ENCODE peak calls at places on chromosomes 13 and 19, in four cellular contexts. One of them, this sample, is unnamed. For H3K4me1 and H3K36me3, the result is how much of the 10 kb centered on the place peaks cover.

GRCh38 chr19:2532252-2533071 is 56.5 kb downstream of the GADD45B start:
- DNase-seq in gastrocnemius medialis: no peak
- DNase-seq in cardiac muscle cell: peak
- DNase-seq in psoas muscle: no peak
- DNase-seq in this sample: no peak

GRCh38 chr13:40777166-40777956 is 6.4 kb upstream of the MRPS31 start:
- DNase-seq in psoas muscle: no peak
- DNase-seq in cardiac muscle cell: peak
- DNase-seq in gastrocnemius medialis: no peak
- DNase-seq in this sample: peak

GRCh38 chr13:27290715-27291114 is 20.1 kb downstream of the RASL11A start:
- DNase-seq in psoas muscle: no peak
- DNase-seq in gastrocnemius medialis: no peak
- DNase-seq in cardiac muscle cell: no peak
- DNase-seq in this sample: no peak

GRCh38 chr19:53177986-53178385 is 15.2 kb downstream of the ZNF665 start:
- DNase-seq in gastrocnemius medialis: no peak
- DNase-seq in psoas muscle: no peak
- DNase-seq in cardiac muscle cell: no peak
- DNase-seq in this sample: no peak

GRCh38 chr19:28847468-28847867 is 365.5 kb downstream of the UQCRFS1 start:
- DNase-seq in psoas muscle: no peak
- DNase-seq in gastrocnemius medialis: no peak
- DNase-seq in cardiac muscle cell: peak
- DNase-seq in this sample: no peak

GRCh38 chr13:83065136-83065535 is 817.1 kb downstream of the SLITRK1 start:
- DNase-seq in psoas muscle: peak
- DNase-seq in cardiac muscle cell: peak
- DNase-seq in gastrocnemius medialis: peak
- DNase-seq in this sample: no peak

GRCh38 chr13:30373727-30374126 is 48.6 kb upstream of the UBE2L5 start:
- DNase-seq in gastrocnemius medialis: no peak
- DNase-seq in psoas muscle: no peak
- DNase-seq in cardiac muscle cell: no peak
- DNase-seq in this sample: no peak

GRCh38 chr13:102374726-102375125 is 27.1 kb downstream of the FGF14 start:
- DNase-seq in psoas muscle: no peak
- DNase-seq in gastrocnemius medialis: no peak
- DNase-seq in cardiac muscle cell: no peak
- DNase-seq in this sample: no peak

GRCh38 chr13:50779443-50780200 is 63.9 kb downstream of the DLEU7 start:
- DNase-seq in cardiac muscle cell: no peak
- DNase-seq in gastrocnemius medialis: no peak
- DNase-seq in psoas muscle: no peak
- DNase-seq in this sample: peak

GRCh38 chr13:78431328-78431727 is 172.0 kb downstream of the POU4F1 start:
- DNase-seq in gastrocnemius medialis: no peak
- DNase-seq in psoas muscle: no peak
- DNase-seq in cardiac muscle cell: no peak
- DNase-seq in this sample: no peak

GRCh38 chr19:48695743-48696352 is at the start of gene FUT2:
- DNase-seq in psoas muscle: no peak
- DNase-seq in gastrocnemius medialis: no peak
- DNase-seq in cardiac muscle cell: no peak
- DNase-seq in this sample: no peak

GRCh38 chr13:77305276-77305675 is 21.6 kb downstream of the MYCBP2 start:
- DNase-seq in gastrocnemius medialis: no peak
- DNase-seq in cardiac muscle cell: no peak
- DNase-seq in psoas muscle: no peak
- DNase-seq in this sample: no peak
- H3K4me1 ChIP-seq in gastrocnemius medialis: under half
- H3K4me1 ChIP-seq in cardiac muscle cell: under half
- H3K4me1 ChIP-seq in psoas muscle: under half
- H3K4me1 ChIP-seq in this sample: under half

DNA sequence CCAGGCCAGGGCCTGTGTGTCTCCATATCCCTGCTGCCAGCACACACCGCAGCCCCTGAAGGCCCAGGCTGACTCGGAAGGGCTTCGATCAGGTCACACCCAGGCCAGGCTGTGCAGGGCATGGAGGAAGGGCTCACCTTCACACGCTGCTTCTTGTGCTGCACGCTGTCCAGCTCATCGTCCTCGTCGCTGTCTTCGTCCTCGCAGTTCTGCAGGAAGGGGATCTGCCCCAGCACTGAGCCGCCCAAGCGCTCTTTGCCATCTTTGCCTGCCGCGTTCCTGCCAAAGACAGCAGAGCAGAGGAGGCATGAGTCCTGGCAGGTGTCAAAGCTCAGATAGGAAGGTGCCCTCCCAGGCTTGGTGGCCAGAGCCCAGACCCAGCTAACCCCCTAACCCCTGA is 13.7 kb upstream of the PRKD2 start:
- DNase-seq in gastrocnemius medialis: no peak
- DNase-seq in cardiac muscle cell: no peak
- DNase-seq in psoas muscle: no peak
- DNase-seq in this sample: no peak
- H3K36me3 ChIP-seq in gastrocnemius medialis: under half
- H3K36me3 ChIP-seq in cardiac muscle cell: under half
- H3K36me3 ChIP-seq in psoas muscle: under half
- H3K36me3 ChIP-seq in this sample: half or more

GRCh38 chr19:41929536-41930071 is 1.4 kb upstream of the ERFL start:
- DNase-seq in psoas muscle: no peak
- DNase-seq in gastrocnemius medialis: no peak
- DNase-seq in cardiac muscle cell: no peak
- DNase-seq in this sample: no peak
- H3K4me1 ChIP-seq in psoas muscle: under half
- H3K4me1 ChIP-seq in gastrocnemius medialis: under half
- H3K4me1 ChIP-seq in cardiac muscle cell: under half
- H3K4me1 ChIP-seq in this sample: under half

DNA sequence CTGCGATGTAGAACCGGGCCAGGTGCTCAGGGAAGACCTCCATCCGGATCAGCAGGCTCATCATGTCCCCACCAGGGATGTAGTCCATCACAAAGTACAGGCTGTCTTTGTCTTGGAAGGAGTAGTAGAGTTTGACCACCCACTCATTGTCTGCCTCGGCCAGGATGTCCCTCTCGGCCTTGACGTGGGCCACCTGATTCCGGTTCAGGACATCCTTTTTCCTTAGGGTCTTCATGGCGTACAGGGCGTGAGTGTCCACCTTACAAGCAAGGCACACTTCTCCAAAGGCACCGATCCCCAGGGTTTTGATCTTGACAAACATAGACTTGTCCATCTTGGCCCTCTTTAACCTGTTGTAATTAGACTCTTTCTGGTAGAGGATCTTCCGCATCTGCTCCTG is 78.0 kb downstream of the LATS2 start:
- DNase-seq in gastrocnemius medialis: no peak
- DNase-seq in psoas muscle: no peak
- DNase-seq in cardiac muscle cell: no peak
- DNase-seq in this sample: no peak
- H3K36me3 ChIP-seq in gastrocnemius medialis: under half
- H3K36me3 ChIP-seq in psoas muscle: under half
- H3K36me3 ChIP-seq in cardiac muscle cell: under half
- H3K36me3 ChIP-seq in this sample: half or more

GRCh38 chr19:17391371-17392151 is 2.4 kb downstream of the CCDC194 start:
- DNase-seq in cardiac muscle cell: no peak
- DNase-seq in gastrocnemius medialis: no peak
- DNase-seq in psoas muscle: no peak
- DNase-seq in this sample: peak
- H3K4me1 ChIP-seq in cardiac muscle cell: under half
- H3K4me1 ChIP-seq in gastrocnemius medialis: under half
- H3K4me1 ChIP-seq in psoas muscle: under half
- H3K4me1 ChIP-seq in this sample: under half

GRCh38 chr13:113453962-113454361 is 674 bp upstream of the ADPRHL1 start:
- DNase-seq in psoas muscle: no peak
- DNase-seq in gastrocnemius medialis: no peak
- DNase-seq in cardiac muscle cell: peak
- DNase-seq in this sample: no peak

GRCh38 chr13:113454936-113455335 is 1.6 kb upstream of the ADPRHL1 start:
- DNase-seq in gastrocnemius medialis: no peak
- DNase-seq in cardiac muscle cell: no peak
- DNase-seq in psoas muscle: no peak
- DNase-seq in this sample: no peak

GRCh38 chr13:113456116-113456702 is 2.9 kb upstream of the ADPRHL1 start:
- DNase-seq in cardiac muscle cell: no peak
- DNase-seq in gastrocnemius medialis: no peak
- DNase-seq in psoas muscle: no peak
- DNase-seq in this sample: no peak

GRCh38 chr13:113457510-113457909 is 4.2 kb upstream of the ADPRHL1 start:
- DNase-seq in psoas muscle: no peak
- DNase-seq in gastrocnemius medialis: no peak
- DNase-seq in cardiac muscle cell: no peak
- DNase-seq in this sample: no peak

GRCh38 chr13:113455384-113455783 is 2.1 kb upstream of the ADPRHL1 start:
- DNase-seq in psoas muscle: no peak
- DNase-seq in gastrocnemius medialis: no peak
- DNase-seq in cardiac muscle cell: no peak
- DNase-seq in this sample: no peak
- H3K36me3 ChIP-seq in psoas muscle: under half
- H3K36me3 ChIP-seq in gastrocnemius medialis: under half
- H3K36me3 ChIP-seq in cardiac muscle cell: under half
- H3K36me3 ChIP-seq in this sample: under half

DNA sequence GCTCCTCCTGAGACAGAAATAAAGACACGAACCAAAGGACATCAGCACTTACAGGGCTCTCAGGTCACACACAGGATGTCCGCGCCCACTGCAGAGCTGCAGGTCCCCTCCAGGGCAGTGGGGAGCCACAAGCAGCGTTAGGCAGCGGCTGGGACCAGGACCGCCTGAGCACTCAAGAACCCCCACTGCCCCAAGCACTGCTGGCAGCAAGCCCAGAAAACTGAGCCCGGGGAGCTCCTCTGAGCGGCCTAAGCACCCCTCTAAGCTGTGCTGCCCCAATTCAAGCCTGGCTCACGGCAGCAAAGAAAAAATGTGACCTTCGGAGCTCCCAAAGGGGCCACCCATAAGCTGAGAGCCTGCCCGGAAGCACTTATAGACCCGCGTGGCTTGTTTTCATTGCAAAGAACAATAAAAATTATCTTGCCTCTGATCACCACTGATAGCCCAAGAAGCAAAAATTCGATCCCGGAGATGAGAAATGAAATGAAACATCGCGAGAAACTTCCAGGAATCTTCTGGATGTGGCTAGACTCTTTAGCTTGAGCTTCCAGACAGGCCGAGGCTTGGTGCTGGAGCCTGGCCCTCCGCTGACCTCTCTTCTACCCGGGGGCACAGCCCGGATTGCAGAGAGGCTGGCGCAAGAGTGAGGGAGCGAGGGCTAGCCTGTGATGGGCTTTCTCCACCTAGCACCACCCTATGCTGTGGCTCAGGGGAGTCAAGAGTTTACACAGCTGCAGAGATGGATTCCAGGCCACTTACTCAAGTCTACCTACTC is 6.3 kb downstream of the DPP9 start:
- DNase-seq in gastrocnemius medialis: no peak
- DNase-seq in psoas muscle: no peak
- DNase-seq in cardiac muscle cell: peak
- DNase-seq in this sample: peak
- H3K4me1 ChIP-seq in gastrocnemius medialis: under half
- H3K4me1 ChIP-seq in psoas muscle: under half
- H3K4me1 ChIP-seq in cardiac muscle cell: under half
- H3K4me1 ChIP-seq in this sample: under half

DNA sequence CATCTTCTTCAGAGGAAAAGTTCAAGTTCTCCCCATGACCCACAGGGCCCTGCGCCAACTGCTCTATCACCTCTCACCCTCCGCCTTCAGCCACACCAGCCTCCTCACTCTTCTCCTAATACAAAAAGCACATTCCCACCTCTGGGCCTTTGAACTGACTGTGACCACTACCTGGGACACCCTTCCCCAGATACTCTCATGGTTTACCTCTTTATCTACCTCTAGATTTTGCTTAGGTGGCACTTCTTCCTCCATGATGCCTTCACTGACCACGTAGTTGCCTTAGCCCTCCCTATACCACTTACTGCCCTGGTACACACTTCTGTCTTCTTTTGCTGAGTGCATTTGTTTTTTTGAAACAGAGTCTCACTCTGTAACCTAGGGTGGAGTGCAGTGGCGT is 3.9 kb upstream of the SYCE2 start:
- DNase-seq in cardiac muscle cell: no peak
- DNase-seq in psoas muscle: no peak
- DNase-seq in gastrocnemius medialis: no peak
- DNase-seq in this sample: no peak
- H3K36me3 ChIP-seq in cardiac muscle cell: under half
- H3K36me3 ChIP-seq in psoas muscle: under half
- H3K36me3 ChIP-seq in gastrocnemius medialis: under half
- H3K36me3 ChIP-seq in this sample: half or more

This sample was measured in SJCRH30.